ENCODE peak calls at places on chromosomes 16 and 17, in four cellular contexts. Y is HTR-8/SVneo, D is SHP77, V is AG04449. S is an unnamed sample.

GRCh38 chr17:78541488-78542237 is 35.5 kb downstream of the DNAH17 start:
- DNase-seq in V (no peak), Y (no peak), D (no peak), S (peak; percentile 81)

GRCh38 chr16:53680756-53681155 is 22.9 kb downstream of the RPGRIP1L start:
- DNase-seq in D (no peak), V (no peak), Y (no peak), S (no peak)

GRCh38 chr16:56591377-56592060 is 2.2 kb downstream of the MT3 start:
- DNase-seq in Y (no peak), D (no peak), V (no peak), S (no peak)

GRCh38 chr17:15395091-15395490 is 53.7 kb upstream of the TEKT3 start:
- DNase-seq in Y (no peak), V (no peak), D (no peak), S (no peak)

GRCh38 chr17:1645207-1646171 is at the start of gene SCARF1:
- DNase-seq in V (no peak), Y (no peak), D (no peak), S (no peak)

GRCh38 chr16:49745434-49745833 is 110.5 kb downstream of the ZNF423 start:
- DNase-seq in D (no peak), Y (no peak), V (no peak), S (no peak)

GRCh38 chr17:44095388-44095646 is 24.8 kb downstream of the G6PC3 start:
- DNase-seq in Y (no peak), V (no peak), D (no peak), S (no peak)

GRCh38 chr17:1713878-1714487 is 3.8 kb upstream of the TLCD2 start:
- DNase-seq in V (no peak), D (peak; percentile 85), Y (peak; percentile 83), S (peak; percentile 71)

GRCh38 chr17:80477647-80478478 is 1.5 kb upstream of the NPTX1 start:
- DNase-seq in Y (no peak), D (no peak), V (no peak), S (peak; percentile 33)

GRCh38 chr17:60354223-60354622 is 37.7 kb downstream of the USP32 start:
- DNase-seq in V (peak; percentile 59), Y (peak; percentile 63), D (no peak), S (peak; percentile 79)

GRCh38 chr16:1495281-1496262 is 2.4 kb downstream of the TELO2 start:
- DNase-seq in D (no peak), Y (no peak), V (no peak), S (no peak)

GRCh38 chr17:78865682-78866390 is 25.2 kb upstream of the USP36 start:
- DNase-seq in Y (peak; percentile 69), V (no peak), D (peak; percentile 70), S (peak; percentile 84)

GRCh38 chr17:50855708-50856330 is 10.3 kb downstream of the TOB1 start:
- DNase-seq in V (no peak), D (no peak), Y (no peak), S (no peak)

GRCh38 chr17:48311324-48311723 is 118.7 kb downstream of the SKAP1 start:
- DNase-seq in V (no peak), D (no peak), Y (no peak), S (no peak)

GRCh38 chr16:22216191-22216831 is 10.2 kb downstream of the EEF2K start:
- DNase-seq in Y (no peak), D (no peak), V (no peak), S (no peak)

GRCh38 chr17:80720624-80721577 is 176.3 kb downstream of the RPTOR start:
- DNase-seq in V (no peak), Y (no peak), D (peak; percentile 74), S (peak; percentile 76)

GRCh38 chr17:83202002-83203000 is 122.9 kb downstream of the METRNL start:
- DNase-seq in D (no peak), V (no peak), Y (no peak), S (no peak)

GRCh38 chr16:57485916-57486857 is at the start of gene DOK4:
- DNase-seq in V (no peak), Y (peak; percentile 92), D (peak; percentile 68), S (peak; percentile 61)

GRCh38 chr16:49455181-49455990 is 81.8 kb downstream of the C16orf78 start:
- DNase-seq in Y (no peak), D (no peak), V (no peak), S (no peak)

GRCh38 chr17:17493986-17494466 is 2.2 kb downstream of the RASD1 start:
- DNase-seq in Y (no peak), D (no peak), V (no peak), S (no peak)

GRCh38 chr17:63993368-63993990 is 4.7 kb upstream of the PRR29 start:
- DNase-seq in V (no peak), D (no peak), Y (no peak), S (no peak)

GRCh38 chr17:80861892-80862291 is 129.7 kb upstream of the CHMP6 start:
- DNase-seq in V (no peak), D (peak; percentile 91), Y (peak; percentile 27), S (no peak)

GRCh38 chr16:3695610-3696369 is 21.5 kb downstream of the TRAP1 start:
- DNase-seq in D (no peak), V (no peak), Y (no peak), S (no peak)

GRCh38 chr16:89004209-89004831 is 27.3 kb upstream of the CBFA2T3 start:
- DNase-seq in Y (no peak), V (no peak), D (no peak), S (no peak)

GRCh38 chr17:9244066-9245052 is 223.0 kb downstream of the NTN1 start:
- DNase-seq in V (peak; percentile 49), Y (no peak), D (no peak), S (no peak)

GRCh38 chr17:30524847-30525246 is 47.6 kb downstream of the GOSR1 start:
- DNase-seq in Y (no peak), D (no peak), V (peak; percentile 31), S (no peak)

GRCh38 chr17:75799402-75799801 is 14.8 kb downstream of the UNK start:
- DNase-seq in D (no peak), Y (no peak), V (no peak), S (no peak)

GRCh38 chr16:88968589-88969280 is 8.3 kb downstream of the CBFA2T3 start:
- DNase-seq in Y (no peak), V (no peak), D (no peak), S (no peak)

GRCh38 chr17:2545393-2545792 is 33.7 kb upstream of the METTL16 start:
- DNase-seq in D (no peak), Y (no peak), V (no peak), S (no peak)

GRCh38 chr16:4275861-4276260 is 3.0 kb upstream of the TFAP4 start:
- DNase-seq in V (no peak), Y (no peak), D (no peak), S (no peak)

GRCh38 chr17:38654411-38655398 is 20.1 kb downstream of the EPOP start:
- DNase-seq in V (no peak), D (no peak), Y (no peak), S (no peak)

GRCh38 chr16:27726621-27727275 is 176.8 kb downstream of the KATNIP start:
- DNase-seq in V (no peak), D (no peak), Y (no peak), S (peak; percentile 53)

GRCh38 chr17:70067104-70067503 is 7.9 kb upstream of the KCNJ16 start:
- DNase-seq in Y (no peak), D (no peak), V (no peak), S (no peak)

GRCh38 chr16:30609928-30610839 is at the start of gene ZNF689:
- DNase-seq in V (peak; percentile 78), D (peak; percentile 98), Y (peak; percentile 97), S (peak; percentile 98)

GRCh38 chr17:64074704-64075484 is 54.5 kb upstream of the ICAM2 start:
- DNase-seq in D (no peak), V (peak; percentile 41), Y (no peak), S (no peak)